ENCODE peak calls at places on chromosomes 3 and 15, in six cellular contexts. One of them, this sample, is unnamed.

GRCh38 chr3:86554346-86554745 is 436.6 kb downstream of the VGLL3 start:
- DNase-seq in endothelial cell: no peak
- DNase-seq in foreskin fibroblast: no peak
- DNase-seq in kidney: no peak
- DNase-seq in H9: no peak
- DNase-seq in PC-3: peak
- DNase-seq in this sample: no peak

GRCh38 chr3:7305561-7305960 is 444.6 kb downstream of the GRM7 start:
- DNase-seq in endothelial cell: no peak
- DNase-seq in foreskin fibroblast: no peak
- DNase-seq in PC-3: no peak
- DNase-seq in kidney: no peak
- DNase-seq in H9: no peak
- DNase-seq in this sample: no peak

GRCh38 chr3:30700702-30701321 is 94.4 kb downstream of the TGFBR2 start:
- DNase-seq in H9: no peak
- DNase-seq in foreskin fibroblast: no peak
- DNase-seq in kidney: no peak
- DNase-seq in PC-3: no peak
- DNase-seq in endothelial cell: no peak
- DNase-seq in this sample: no peak

GRCh38 chr15:33030315-33030714 is 164.2 kb downstream of the FMN1 start:
- DNase-seq in foreskin fibroblast: no peak
- DNase-seq in kidney: no peak
- DNase-seq in PC-3: no peak
- DNase-seq in endothelial cell: no peak
- DNase-seq in H9: no peak
- DNase-seq in this sample: no peak

GRCh38 chr15:50137330-50137761 is 18.3 kb upstream of the ATP8B4 start:
- DNase-seq in foreskin fibroblast: peak
- DNase-seq in kidney: no peak
- DNase-seq in endothelial cell: no peak
- DNase-seq in H9: no peak
- DNase-seq in PC-3: peak
- DNase-seq in this sample: peak

GRCh38 chr15:92848852-92849598 is 51.1 kb upstream of the CHD2 start:
- DNase-seq in H9: no peak
- DNase-seq in foreskin fibroblast: peak
- DNase-seq in kidney: no peak
- DNase-seq in PC-3: no peak
- DNase-seq in endothelial cell: no peak
- DNase-seq in this sample: peak

GRCh38 chr3:14204605-14205284 is 26.1 kb downstream of the LSM3 start:
- DNase-seq in endothelial cell: no peak
- DNase-seq in foreskin fibroblast: peak
- DNase-seq in PC-3: no peak
- DNase-seq in kidney: no peak
- DNase-seq in H9: no peak
- DNase-seq in this sample: no peak

GRCh38 chr3:10205461-10206165 is 40.9 kb downstream of the IRAK2 start:
- DNase-seq in kidney: peak
- DNase-seq in H9: no peak
- DNase-seq in PC-3: peak
- DNase-seq in foreskin fibroblast: peak
- DNase-seq in endothelial cell: no peak
- DNase-seq in this sample: no peak

GRCh38 chr15:57697588-57697987 is 8.9 kb upstream of the POLR2M start:
- DNase-seq in endothelial cell: no peak
- DNase-seq in PC-3: no peak
- DNase-seq in H9: no peak
- DNase-seq in foreskin fibroblast: peak
- DNase-seq in kidney: peak
- DNase-seq in this sample: no peak

GRCh38 chr3:129424185-129424841 is 4.1 kb downstream of the EFCAB12 start:
- DNase-seq in PC-3: peak
- DNase-seq in endothelial cell: no peak
- DNase-seq in foreskin fibroblast: peak
- DNase-seq in H9: no peak
- DNase-seq in kidney: no peak
- DNase-seq in this sample: no peak

GRCh38 chr3:175129126-175129525 is 270.0 kb downstream of the NAALADL2 start:
- DNase-seq in PC-3: peak
- DNase-seq in foreskin fibroblast: no peak
- DNase-seq in kidney: no peak
- DNase-seq in endothelial cell: no peak
- DNase-seq in H9: no peak
- DNase-seq in this sample: no peak

GRCh38 chr3:66047321-66048050 is 8.8 kb upstream of the MAGI1 start:
- DNase-seq in endothelial cell: no peak
- DNase-seq in kidney: no peak
- DNase-seq in PC-3: no peak
- DNase-seq in H9: no peak
- DNase-seq in foreskin fibroblast: peak
- DNase-seq in this sample: no peak

GRCh38 chr3:128554100-128554464 is 61.1 kb upstream of the GATA2 start:
- DNase-seq in PC-3: peak
- DNase-seq in H9: peak
- DNase-seq in endothelial cell: no peak
- DNase-seq in kidney: no peak
- DNase-seq in foreskin fibroblast: no peak
- DNase-seq in this sample: no peak

GRCh38 chr3:186552408-186553031 is 8.3 kb upstream of the CRYGS start:
- DNase-seq in foreskin fibroblast: no peak
- DNase-seq in H9: no peak
- DNase-seq in PC-3: no peak
- DNase-seq in kidney: no peak
- DNase-seq in endothelial cell: no peak
- DNase-seq in this sample: no peak
- TF ChIP-seq CTCF in foreskin fibroblast: no peak
- TF ChIP-seq CTCF in H9: no peak
- TF ChIP-seq CTCF in PC-3: no peak
- TF ChIP-seq CTCF in kidney: no peak
- TF ChIP-seq CTCF in endothelial cell: no peak
- TF ChIP-seq CTCF in this sample: no peak

GRCh38 chr3:114487502-114487901 is 193.7 kb downstream of the TIGIT start:
- DNase-seq in kidney: no peak
- DNase-seq in PC-3: no peak
- DNase-seq in endothelial cell: no peak
- DNase-seq in foreskin fibroblast: no peak
- DNase-seq in H9: no peak
- DNase-seq in this sample: no peak
- TF ChIP-seq CTCF in kidney: no peak
- TF ChIP-seq CTCF in PC-3: no peak
- TF ChIP-seq CTCF in endothelial cell: no peak
- TF ChIP-seq CTCF in foreskin fibroblast: no peak
- TF ChIP-seq CTCF in H9: no peak
- TF ChIP-seq CTCF in this sample: no peak

DNA sequence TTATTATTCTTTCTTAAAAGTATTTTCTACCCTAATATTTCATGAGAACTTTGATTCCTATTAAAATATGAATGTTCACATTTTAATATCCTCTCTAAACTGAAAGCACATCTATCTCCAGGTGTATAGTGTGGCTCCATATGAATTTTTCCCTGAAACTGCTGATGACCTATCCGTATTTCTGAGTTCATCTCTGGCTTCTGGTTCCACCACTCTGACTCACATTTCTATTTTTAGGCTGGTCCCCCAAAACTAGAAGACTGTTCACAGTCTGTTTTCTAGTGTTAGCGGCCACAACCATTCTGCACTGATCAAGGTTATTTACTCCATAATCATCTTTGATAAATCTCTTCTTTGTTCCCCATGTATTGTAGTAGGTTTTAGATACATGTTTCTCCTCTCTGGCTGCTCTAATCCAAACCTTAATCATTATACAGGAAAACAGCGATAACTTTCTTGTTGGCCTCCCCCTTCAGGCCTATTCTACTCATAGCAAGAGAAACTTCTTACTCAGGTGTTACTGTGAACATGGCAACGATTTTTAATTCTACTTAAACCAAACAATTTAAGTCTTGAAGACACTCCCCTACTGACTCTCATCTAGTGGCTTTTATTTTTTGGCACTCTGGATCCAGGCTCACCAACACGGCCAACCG is 12.8 kb downstream of the ADPGK start:
- DNase-seq in PC-3: no peak
- DNase-seq in kidney: no peak
- DNase-seq in H9: no peak
- DNase-seq in foreskin fibroblast: no peak
- DNase-seq in endothelial cell: no peak
- DNase-seq in this sample: no peak
- TF ChIP-seq CTCF in PC-3: peak
- TF ChIP-seq CTCF in kidney: no peak
- TF ChIP-seq CTCF in H9: peak
- TF ChIP-seq CTCF in foreskin fibroblast: peak
- TF ChIP-seq CTCF in endothelial cell: peak
- TF ChIP-seq CTCF in this sample: no peak

GRCh38 chr3:56347219-56347871 is 120.9 kb downstream of the ERC2 start:
- DNase-seq in kidney: no peak
- DNase-seq in H9: peak
- DNase-seq in endothelial cell: peak
- DNase-seq in foreskin fibroblast: no peak
- DNase-seq in PC-3: peak
- DNase-seq in this sample: peak
- TF ChIP-seq CTCF in kidney: peak
- TF ChIP-seq CTCF in H9: peak
- TF ChIP-seq CTCF in endothelial cell: peak
- TF ChIP-seq CTCF in foreskin fibroblast: peak
- TF ChIP-seq CTCF in PC-3: peak
- TF ChIP-seq CTCF in this sample: peak

DNA sequence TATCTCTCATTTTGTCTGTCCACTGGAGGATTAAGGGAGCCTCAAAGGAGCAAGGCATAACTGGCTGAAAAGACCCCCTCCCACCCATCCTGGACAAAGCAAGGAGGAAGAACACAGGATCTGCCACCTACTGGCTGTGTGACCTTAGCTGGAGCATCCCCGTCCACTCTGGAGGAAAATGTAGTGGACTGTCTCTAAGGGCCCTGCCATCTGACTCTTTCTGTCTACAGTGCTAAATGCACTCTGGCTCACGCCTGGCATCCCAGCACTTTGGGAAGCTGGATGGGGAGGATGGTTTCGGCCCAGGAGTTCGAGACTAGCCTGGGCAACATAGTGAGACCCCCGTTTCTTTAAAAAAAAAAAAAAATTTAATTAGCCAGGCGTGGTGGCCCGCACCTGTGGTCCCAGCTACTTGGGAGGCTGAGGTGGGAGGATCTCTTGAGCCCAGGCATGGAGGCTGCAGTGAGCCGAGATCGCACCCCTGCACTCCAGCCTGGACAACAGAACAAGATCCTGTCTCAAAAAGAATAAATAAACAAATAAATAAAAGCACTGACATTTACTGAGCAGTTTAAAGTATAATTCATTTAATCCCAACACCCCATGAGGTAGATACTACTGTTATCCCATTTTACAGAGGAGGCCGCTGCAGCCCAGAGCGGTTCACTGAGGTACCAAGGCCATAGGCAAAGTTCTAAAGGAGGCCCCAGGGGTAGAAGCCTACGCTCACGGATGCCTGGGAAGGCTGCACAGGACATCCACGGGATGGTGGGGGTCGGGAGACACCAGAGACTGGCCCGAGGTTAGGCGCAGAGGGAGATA is 1.1 kb downstream of the TBC1D2B start:
- DNase-seq in endothelial cell: no peak
- DNase-seq in kidney: no peak
- DNase-seq in foreskin fibroblast: peak
- DNase-seq in PC-3: no peak
- DNase-seq in H9: no peak
- DNase-seq in this sample: peak
- TF ChIP-seq CTCF in endothelial cell: no peak
- TF ChIP-seq CTCF in kidney: no peak
- TF ChIP-seq CTCF in foreskin fibroblast: peak
- TF ChIP-seq CTCF in PC-3: no peak
- TF ChIP-seq CTCF in H9: peak
- TF ChIP-seq CTCF in this sample: no peak

DNA sequence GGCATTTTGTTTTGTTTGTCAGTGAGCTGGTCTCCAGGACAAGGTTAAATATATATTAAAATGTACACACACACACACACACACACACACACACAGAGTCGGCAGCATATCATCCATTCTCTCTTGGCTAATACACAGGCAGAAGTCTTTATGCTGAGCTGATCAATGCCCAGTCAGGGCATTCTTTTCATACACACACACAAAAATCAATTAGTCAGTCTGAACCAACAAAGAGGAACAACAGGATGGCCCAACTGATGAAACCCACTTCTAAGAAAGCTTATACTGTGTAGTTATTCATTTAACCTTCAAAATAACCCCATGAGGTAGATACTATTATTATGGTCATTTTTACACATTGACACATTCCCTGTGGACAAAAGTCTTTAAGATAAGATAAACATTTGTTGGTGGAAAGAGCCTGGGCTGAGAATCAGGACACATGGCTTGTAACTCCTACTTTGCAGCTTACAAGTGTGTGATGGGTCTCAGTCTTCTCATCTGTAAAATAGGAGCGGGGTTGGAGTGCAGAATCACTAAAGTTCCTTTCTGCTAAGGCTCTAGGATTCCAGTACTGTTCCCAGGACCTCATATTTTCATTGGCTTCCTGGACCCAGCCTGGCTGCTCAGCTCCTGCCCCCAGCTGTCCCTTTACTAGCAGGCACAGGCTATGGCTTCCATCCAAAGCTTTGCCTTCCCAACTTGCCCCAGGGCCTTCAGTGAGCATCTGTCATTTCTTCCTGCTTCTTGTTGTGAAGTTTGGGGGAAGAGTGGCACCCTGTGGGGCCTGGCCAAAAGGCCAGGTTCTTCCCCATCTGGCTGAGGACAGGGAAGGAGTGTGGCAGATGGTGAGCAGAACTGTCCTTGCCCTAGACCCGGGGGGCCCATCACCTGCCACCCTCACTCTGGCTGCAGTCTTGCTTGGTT is 27.2 kb upstream of the GLCE start:
- DNase-seq in PC-3: peak
- DNase-seq in H9: no peak
- DNase-seq in kidney: no peak
- DNase-seq in foreskin fibroblast: no peak
- DNase-seq in endothelial cell: no peak
- DNase-seq in this sample: no peak
- TF ChIP-seq CTCF in PC-3: peak
- TF ChIP-seq CTCF in H9: no peak
- TF ChIP-seq CTCF in kidney: no peak
- TF ChIP-seq CTCF in foreskin fibroblast: no peak
- TF ChIP-seq CTCF in endothelial cell: no peak
- TF ChIP-seq CTCF in this sample: no peak

DNA sequence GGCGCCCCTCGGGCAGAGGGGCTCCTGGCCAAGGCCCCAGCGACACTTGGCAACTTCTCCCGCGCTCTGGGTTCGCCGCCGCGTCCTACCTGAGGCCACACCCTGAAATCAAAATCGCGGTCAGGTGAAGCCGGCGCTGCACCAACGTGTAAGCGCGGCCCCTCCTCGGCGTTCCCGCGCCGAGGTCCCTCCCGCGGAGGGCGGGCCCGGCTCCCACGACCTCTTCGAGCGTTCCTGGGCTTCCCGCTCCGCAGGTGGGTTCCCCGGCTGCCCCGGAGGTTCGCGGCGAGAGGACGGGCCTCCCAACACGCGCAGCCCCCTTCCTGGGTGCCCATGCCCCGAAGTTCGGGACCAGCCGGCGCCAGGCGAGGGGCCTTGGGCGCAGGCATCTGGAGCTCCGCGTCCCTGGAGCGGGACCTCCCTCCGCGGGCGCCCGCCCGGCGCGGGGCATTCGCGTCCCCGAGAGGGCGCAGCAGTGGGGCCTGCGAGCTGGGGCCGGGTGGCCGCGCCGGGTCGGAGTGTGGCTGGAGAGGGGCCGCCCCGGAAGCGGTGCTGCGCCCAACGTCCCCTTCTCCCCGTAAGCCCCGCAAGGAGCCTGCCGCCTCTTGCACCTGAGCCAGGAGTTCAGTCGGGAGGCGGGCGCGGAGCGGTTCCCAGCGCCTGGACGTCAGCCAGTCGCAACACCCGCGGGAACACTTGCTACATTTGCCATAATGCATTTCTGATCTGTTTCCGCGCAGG is 13.7 kb downstream of the PAK6 start:
- DNase-seq in foreskin fibroblast: peak
- DNase-seq in kidney: peak
- DNase-seq in H9: peak
- DNase-seq in PC-3: peak
- DNase-seq in endothelial cell: no peak
- DNase-seq in this sample: peak
- TF ChIP-seq CTCF in foreskin fibroblast: no peak
- TF ChIP-seq CTCF in kidney: no peak
- TF ChIP-seq CTCF in H9: no peak
- TF ChIP-seq CTCF in PC-3: peak
- TF ChIP-seq CTCF in endothelial cell: no peak
- TF ChIP-seq CTCF in this sample: no peak

This sample was measured in activated CD8-positive, alpha-beta T cell treated with anti-CD3 and anti-CD28 coated beads for 36 hours.